ENCODE peak calls at places on chromosome 9, in eight cellular contexts. P is HCT116, C is SK-N-SH, N is OCI-LY7, L is hepatocyte, A is MM.1S, U is PC-3, X is neural progenitor cell. B is an unnamed sample.

GRCh38 chr9:84361645-84362044 is 21.1 kb upstream of the SLC28A3 start:
- DNase-seq in P (no peak), C (no peak), N (no peak), L (no peak), A (no peak), U (no peak), X (no peak), B (no peak)

GRCh38 chr9:32426278-32426939 is 42.0 kb downstream of the ACO1 start:
- DNase-seq in P (no peak), C (no peak), N (no peak), L (peak), A (no peak), U (peak), X (no peak), B (no peak)

GRCh38 chr9:137198748-137199276 is 1.7 kb downstream of the TPRN start:
- DNase-seq in P (no peak), C (no peak), N (no peak), L (no peak), A (no peak), U (no peak), X (no peak), B (no peak)

GRCh38 chr9:92989561-92989960 is 42.2 kb downstream of the FGD3 start:
- DNase-seq in P (no peak), C (no peak), N (no peak), L (no peak), A (no peak), U (no peak), X (peak), B (peak)

GRCh38 chr9:31519011-31519410 is 865.4 kb upstream of the ACO1 start:
- DNase-seq in P (no peak), C (no peak), N (no peak), L (peak), A (peak), U (no peak), X (no peak), B (peak)

GRCh38 chr9:33762343-33762742 is 33.0 kb upstream of the PRSS3 start:
- DNase-seq in P (no peak), C (no peak), N (no peak), L (no peak), A (no peak), U (peak), X (no peak), B (no peak)

GRCh38 chr9:110921705-110922104 is 116.6 kb downstream of the LPAR1 start:
- DNase-seq in P (no peak), C (no peak), N (no peak), L (no peak), A (no peak), U (no peak), X (no peak), B (no peak)

GRCh38 chr9:70410368-70410767 is 4.1 kb downstream of the KLF9 start:
- DNase-seq in P (no peak), C (no peak), N (no peak), L (no peak), A (no peak), U (no peak), X (no peak), B (no peak)

GRCh38 chr9:123753011-123753410 is 176.9 kb downstream of the DENND1A start:
- DNase-seq in P (no peak), C (no peak), N (no peak), L (no peak), A (no peak), U (no peak), X (no peak), B (no peak)

GRCh38 chr9:138015021-138015829 is 137.6 kb downstream of the CACNA1B start:
- DNase-seq in P (no peak), C (peak), N (no peak), L (no peak), A (no peak), U (no peak), X (no peak), B (no peak)

GRCh38 chr9:135228345-135228982 is 141.0 kb downstream of the OLFM1 start:
- DNase-seq in P (no peak), C (no peak), N (no peak), L (no peak), A (no peak), U (no peak), X (no peak), B (no peak)
- TF ChIP-seq EZH2phosphoT487 in P (no peak), C (no peak), N (no peak), L (no peak), A (no peak), U (no peak), X (no peak), B (no peak)

GRCh38 chr9:6383551-6384225 is 29.3 kb upstream of the UHRF2 start:
- DNase-seq in P (no peak), C (no peak), N (no peak), L (no peak), A (no peak), U (no peak), X (no peak), B (no peak)

GRCh38 chr9:6382681-6383080 is 30.3 kb upstream of the UHRF2 start:
- DNase-seq in P (no peak), C (no peak), N (no peak), L (no peak), A (no peak), U (peak), X (no peak), B (no peak)

DNA sequence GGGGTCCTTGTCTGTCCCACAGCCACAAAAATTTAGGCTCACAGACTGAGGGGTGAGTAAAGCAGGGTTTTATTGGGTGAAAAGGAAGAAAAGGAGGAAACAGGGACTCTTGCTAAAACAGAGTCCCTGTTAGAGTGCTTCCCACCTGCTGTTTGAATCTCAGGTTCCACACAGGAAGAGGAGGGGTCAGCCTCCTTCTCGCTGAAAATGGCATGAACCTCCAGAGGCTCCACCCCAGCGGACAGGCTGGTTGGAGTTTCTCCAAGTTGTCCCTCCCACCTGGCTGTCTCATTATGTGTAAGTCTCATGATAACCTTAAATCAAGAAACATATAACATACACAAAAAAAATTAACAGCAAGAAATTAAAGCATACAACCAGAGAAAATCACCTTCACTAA is 28.3 kb upstream of the UHRF2 start:
- DNase-seq in P (no peak), C (no peak), N (peak), L (no peak), A (no peak), U (no peak), X (no peak), B (peak)
- TF ChIP-seq CTCF in P (no peak), C (no peak), N (no peak), L (no peak), A (no peak), U (no peak), X (no peak), B (no peak)

DNA sequence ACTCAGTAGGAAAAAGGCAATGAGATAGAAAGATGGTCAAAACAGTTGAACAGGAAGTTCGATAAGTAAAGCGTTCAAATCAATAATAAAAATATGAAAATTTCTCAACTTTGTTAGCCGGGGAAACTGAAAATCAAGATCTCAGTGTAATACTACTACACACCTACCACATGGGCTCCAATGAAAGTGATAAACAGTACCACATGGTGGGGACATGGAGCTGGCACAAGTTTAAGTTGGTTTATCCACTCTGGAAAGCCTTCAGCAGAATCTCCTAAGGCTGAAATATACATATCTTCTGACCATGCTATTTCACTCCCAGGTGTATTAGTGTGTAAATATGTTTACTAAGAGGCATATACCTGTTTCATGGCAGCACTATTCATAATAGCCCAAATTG is 126.8 kb downstream of the NXNL2 start:
- DNase-seq in P (no peak), C (no peak), N (no peak), L (no peak), A (no peak), U (peak), X (no peak), B (no peak)
- TF ChIP-seq EZH2phosphoT487 in P (no peak), C (no peak), N (no peak), L (no peak), A (no peak), U (no peak), X (no peak), B (no peak)

GRCh38 chr9:71987471-71988371 is 72.7 kb downstream of the C9orf57 start:
- DNase-seq in P (no peak), C (no peak), N (no peak), L (peak), A (no peak), U (peak), X (no peak), B (no peak)

GRCh38 chr9:71985070-71985956 is 73.9 kb downstream of the C9orf85 start:
- DNase-seq in P (no peak), C (no peak), N (no peak), L (peak), A (no peak), U (peak), X (peak), B (peak)

GRCh38 chr9:71984388-71985069 is 73.1 kb downstream of the C9orf85 start:
- DNase-seq in P (no peak), C (no peak), N (no peak), L (peak), A (no peak), U (peak), X (no peak), B (peak)

GRCh38 chr9:71986860-71987259 is 73.6 kb downstream of the C9orf57 start:
- DNase-seq in P (no peak), C (peak), N (no peak), L (peak), A (no peak), U (no peak), X (no peak), B (no peak)

DNA sequence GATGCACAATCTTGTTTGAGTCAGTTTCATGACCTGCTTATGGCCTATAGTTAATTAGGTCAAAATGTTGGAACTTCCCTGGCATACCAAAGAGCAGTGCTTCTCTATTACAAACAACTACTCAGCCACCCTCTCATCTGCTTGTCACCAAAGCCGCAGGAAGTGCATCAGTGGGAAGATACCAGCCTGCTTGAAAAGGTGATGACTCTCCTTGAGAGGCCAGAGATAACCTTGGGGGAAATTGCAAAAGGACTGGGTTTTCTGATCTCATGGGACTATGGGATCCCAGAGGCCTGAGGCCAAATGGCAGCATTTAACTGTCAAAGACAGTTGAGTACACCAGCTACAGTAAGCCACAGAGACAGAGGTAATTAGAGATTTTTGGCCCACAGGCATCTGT is 69.9 kb downstream of the C9orf57 start:
- DNase-seq in P (no peak), C (no peak), N (no peak), L (no peak), A (no peak), U (peak), X (no peak), B (no peak)
- TF ChIP-seq CTCF in P (no peak), C (no peak), N (no peak), L (no peak), A (no peak), U (no peak), X (no peak), B (no peak)

GRCh38 chr9:4861145-4861544 is 68.4 kb downstream of the RCL1 start:
- DNase-seq in P (no peak), C (no peak), N (no peak), L (no peak), A (no peak), U (no peak), X (no peak), B (no peak)
- TF ChIP-seq EZH2phosphoT487 in P (no peak), C (no peak), N (no peak), L (no peak), A (no peak), U (no peak), X (no peak), B (no peak)

DNA sequence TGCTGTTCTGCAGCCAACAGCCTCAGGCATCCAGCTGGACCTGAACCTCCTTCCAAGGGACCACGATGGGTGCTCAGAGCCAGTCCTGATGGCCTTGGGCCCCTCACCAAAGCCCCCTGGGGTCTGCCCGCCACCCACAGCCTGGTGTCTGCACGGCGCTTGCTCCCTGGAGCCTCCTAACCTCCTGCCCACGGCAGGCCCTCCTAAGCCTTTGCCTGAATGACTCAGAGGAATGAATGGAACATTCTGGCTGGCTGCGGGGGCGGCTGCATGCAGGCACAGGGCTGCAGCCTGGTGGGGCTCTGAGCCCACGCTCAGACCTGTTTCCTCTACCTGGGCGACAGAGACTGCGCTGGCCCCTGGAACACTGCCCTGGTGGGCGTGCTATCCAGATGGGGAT is 6.9 kb downstream of the SOHLH1 start:
- DNase-seq in P (no peak), C (no peak), N (no peak), L (peak), A (no peak), U (no peak), X (no peak), B (no peak)
- TF ChIP-seq CTCF in P (no peak), C (no peak), N (no peak), L (no peak), A (no peak), U (no peak), X (no peak), B (no peak)

GRCh38 chr9:81529556-81530193 is 159.7 kb downstream of the TLE1 start:
- DNase-seq in P (peak), C (no peak), N (no peak), L (peak), A (no peak), U (peak), X (no peak), B (no peak)
- TF ChIP-seq EZH2phosphoT487 in P (no peak), C (no peak), N (no peak), L (no peak), A (no peak), U (no peak), X (no peak), B (no peak)

DNA sequence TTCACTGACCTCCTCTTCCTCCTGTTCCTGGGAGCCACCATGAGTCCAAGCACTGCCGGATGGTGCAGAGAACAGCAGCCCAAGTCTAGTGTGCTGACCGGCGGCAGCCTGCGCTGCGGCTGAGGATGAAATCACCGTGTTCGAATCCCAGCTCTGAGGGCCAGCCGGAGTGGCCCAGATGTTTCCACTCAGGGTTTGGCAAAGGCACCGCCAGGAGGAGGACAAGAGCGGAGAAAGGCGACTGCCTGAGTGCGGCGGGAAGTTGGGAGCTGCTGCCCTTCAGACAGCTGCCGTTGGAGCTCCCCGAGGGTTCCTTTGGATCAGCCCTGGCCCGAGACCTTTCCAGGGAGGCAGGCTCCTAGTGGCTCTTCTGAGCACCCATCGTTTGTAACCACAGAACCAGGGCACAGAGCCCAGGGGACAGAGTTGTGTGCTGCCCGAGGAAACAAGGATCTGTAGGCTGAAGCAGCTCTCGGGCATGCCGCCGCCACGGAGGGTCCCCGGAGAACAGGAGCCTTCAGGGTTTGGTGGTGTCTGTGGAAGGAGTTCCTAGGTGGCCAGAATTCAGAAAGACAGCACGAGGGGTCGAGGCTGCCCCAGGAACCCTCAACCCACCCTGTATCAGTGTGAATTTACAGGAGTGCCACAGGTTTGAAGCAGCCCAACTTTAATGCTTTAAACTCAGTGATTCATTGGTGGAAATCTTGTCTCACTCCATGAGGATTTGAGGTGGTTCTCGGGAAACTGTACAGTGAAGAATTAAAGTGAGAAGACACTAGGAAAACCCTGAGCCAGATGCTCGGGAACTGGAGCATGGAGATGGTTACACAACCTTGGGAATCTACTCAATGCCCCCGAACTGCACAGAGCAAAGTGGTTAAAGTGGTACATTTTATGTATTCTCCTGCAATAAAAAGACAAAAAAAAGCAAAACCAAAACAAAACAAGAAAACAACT is 115.5 kb upstream of the COL5A1 start:
- DNase-seq in P (no peak), C (no peak), N (no peak), L (no peak), A (no peak), U (no peak), X (no peak), B (no peak)
- TF ChIP-seq CTCF in P (no peak), C (no peak), N (no peak), L (no peak), A (no peak), U (no peak), X (no peak), B (no peak)

DNA sequence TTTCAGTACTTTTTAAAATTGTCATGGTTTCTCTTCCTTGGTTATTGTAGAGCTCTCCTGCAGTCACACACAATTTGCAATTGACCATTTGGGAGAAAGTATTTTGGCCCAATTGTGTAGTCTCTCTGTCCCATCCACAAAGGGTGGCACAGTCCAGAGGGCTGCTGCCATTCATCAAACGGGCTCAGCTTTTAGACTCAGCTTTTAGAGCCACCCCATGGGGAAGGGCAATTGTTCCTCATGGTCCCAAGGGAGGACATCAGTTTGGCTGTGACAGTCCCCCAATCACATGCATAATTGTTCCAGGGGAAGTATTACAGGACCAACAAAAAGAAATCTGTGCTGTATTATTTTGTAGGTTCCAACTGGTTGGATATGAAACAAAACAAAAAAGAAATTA is 207.6 kb downstream of the ZNF462 start:
- DNase-seq in P (no peak), C (no peak), N (no peak), L (no peak), A (no peak), U (no peak), X (peak), B (no peak)
- TF ChIP-seq EZH2phosphoT487 in P (no peak), C (no peak), N (no peak), L (no peak), A (no peak), U (no peak), X (no peak), B (no peak)